ENCODE peak calls at places on chromosomes 5 and 9, in ten cellular contexts. V is epithelial cell of prostate; O is stimulated activated CD8-positive, alpha-beta memory T cell treated with anti-CD3 and anti-CD28 coated beads, Interleukin-4, amount 100 ng/mL, for 1 hour; S is MCF 10A; I is HEK293T; K is NCI-H82; R is G401; W is glutamatergic neuron; T is fibroblast of gingiva; M is transverse colon. E is an unnamed sample.

GRCh38 chr5:14270212-14270702 is 127.1 kb downstream of the TRIO start:
- DNase-seq in V (no peak), O (no peak), S (peak), I (peak), K (peak), R (peak), W (no peak), T (peak), M (no peak), E (peak)

GRCh38 chr9:17962747-17963146 is 383.9 kb downstream of the SH3GL2 start:
- DNase-seq in V (no peak), O (no peak), S (no peak), I (peak), K (no peak), R (peak), W (no peak), T (no peak), M (peak), E (no peak)

GRCh38 chr9:134301387-134302129 is 24.7 kb upstream of the RXRA start:
- DNase-seq in V (no peak), O (peak), S (no peak), I (no peak), K (no peak), R (no peak), W (peak), T (no peak), M (no peak), E (no peak)

GRCh38 chr9:91178281-91179236 is 183.2 kb downstream of the AUH start:
- DNase-seq in V (no peak), O (no peak), S (no peak), I (no peak), K (no peak), R (no peak), W (no peak), T (no peak), M (peak), E (no peak)

GRCh38 chr5:143434261-143435206 is 31.0 kb upstream of the NR3C1 start:
- DNase-seq in V (no peak), O (peak), S (no peak), I (no peak), K (no peak), R (no peak), W (no peak), T (no peak), M (no peak), E (no peak)

GRCh38 chr5:122874179-122874875 is 28.9 kb downstream of the SNX24 start:
- DNase-seq in V (no peak), O (no peak), S (no peak), I (no peak), K (no peak), R (no peak), W (no peak), T (peak), M (no peak), E (peak)

GRCh38 chr5:1876708-1877433 is 5.9 kb downstream of the IRX4 start:
- DNase-seq in V (no peak), O (no peak), S (no peak), I (no peak), K (no peak), R (no peak), W (no peak), T (no peak), M (no peak), E (no peak)

GRCh38 chr9:136052433-136052880 is 42.6 kb downstream of the NACC2 start:
- DNase-seq in V (no peak), O (no peak), S (peak), I (no peak), K (no peak), R (peak), W (no peak), T (peak), M (no peak), E (peak)

GRCh38 chr9:136856078-136856474 is 3.9 kb downstream of the MAMDC4 start:
- DNase-seq in V (no peak), O (no peak), S (no peak), I (no peak), K (no peak), R (no peak), W (peak), T (no peak), M (no peak), E (no peak)

GRCh38 chr5:150638488-150639316 is 1.8 kb upstream of the SYNPO start:
- DNase-seq in V (no peak), O (no peak), S (no peak), I (no peak), K (no peak), R (no peak), W (no peak), T (no peak), M (no peak), E (no peak)

E was measured in foreskin fibroblast.